ENCODE peak calls at places on chromosomes 16 and 17, in seven cellular contexts. One of them, this sample, is unnamed.

GRCh38 chr17:71632328-71632727 is 488.5 kb upstream of the SOX9 start:
- DNase-seq in thoracic aorta: no peak
- DNase-seq in fibroblast of lung: peak; percentile 30
- DNase-seq in stomach: no peak
- DNase-seq in Panc1: no peak
- DNase-seq in BJ: no peak
- DNase-seq in MG63: no peak
- DNase-seq in this sample: peak; percentile 63

GRCh38 chr16:88665148-88665547 is 2.3 kb upstream of the MVD start:
- DNase-seq in thoracic aorta: no peak
- DNase-seq in fibroblast of lung: no peak
- DNase-seq in stomach: peak; percentile 49
- DNase-seq in Panc1: no peak
- DNase-seq in BJ: no peak
- DNase-seq in MG63: no peak
- DNase-seq in this sample: no peak

GRCh38 chr16:11333696-11334095 is 11.6 kb upstream of the RMI2 start:
- DNase-seq in thoracic aorta: no peak
- DNase-seq in fibroblast of lung: no peak
- DNase-seq in stomach: no peak
- DNase-seq in Panc1: no peak
- DNase-seq in BJ: no peak
- DNase-seq in MG63: no peak
- DNase-seq in this sample: no peak

GRCh38 chr17:4074831-4075495 is 67.9 kb downstream of the ZZEF1 start:
- DNase-seq in thoracic aorta: no peak
- DNase-seq in fibroblast of lung: peak; percentile 55
- DNase-seq in stomach: no peak
- DNase-seq in Panc1: peak; percentile 33
- DNase-seq in BJ: no peak
- DNase-seq in MG63: no peak
- DNase-seq in this sample: peak; percentile 64

GRCh38 chr17:4986951-4987766 is at the start of gene CAMTA2:
- DNase-seq in thoracic aorta: peak; percentile 75
- DNase-seq in fibroblast of lung: peak; percentile 69
- DNase-seq in stomach: peak; percentile 91
- DNase-seq in Panc1: no peak
- DNase-seq in BJ: no peak
- DNase-seq in MG63: peak; percentile 78
- DNase-seq in this sample: peak; percentile 67

GRCh38 chr16:23504453-23505179 is 5.7 kb downstream of the GGA2 start:
- DNase-seq in thoracic aorta: peak; percentile 59
- DNase-seq in fibroblast of lung: peak; percentile 86
- DNase-seq in stomach: peak; percentile 46
- DNase-seq in Panc1: peak; percentile 91
- DNase-seq in BJ: peak; percentile 49
- DNase-seq in MG63: peak; percentile 94
- DNase-seq in this sample: peak; percentile 95

GRCh38 chr16:15983898-15984297 is 34.5 kb downstream of the ABCC1 start:
- DNase-seq in thoracic aorta: no peak
- DNase-seq in fibroblast of lung: peak; percentile 78
- DNase-seq in stomach: no peak
- DNase-seq in Panc1: no peak
- DNase-seq in BJ: no peak
- DNase-seq in MG63: peak; percentile 24
- DNase-seq in this sample: peak; percentile 38

GRCh38 chr16:54538241-54538640 is 251.7 kb upstream of the IRX3 start:
- DNase-seq in thoracic aorta: no peak
- DNase-seq in fibroblast of lung: no peak
- DNase-seq in stomach: no peak
- DNase-seq in Panc1: no peak
- DNase-seq in BJ: no peak
- DNase-seq in MG63: no peak
- DNase-seq in this sample: no peak

GRCh38 chr17:67546578-67547527 is 169.8 kb downstream of the PITPNC1 start:
- DNase-seq in thoracic aorta: no peak
- DNase-seq in fibroblast of lung: peak; percentile 69
- DNase-seq in stomach: peak; percentile 87
- DNase-seq in Panc1: no peak
- DNase-seq in BJ: no peak
- DNase-seq in MG63: peak; percentile 18
- DNase-seq in this sample: peak; percentile 86

GRCh38 chr17:8935194-8935593 is 30.3 kb downstream of the PIK3R5 start:
- DNase-seq in thoracic aorta: no peak
- DNase-seq in fibroblast of lung: no peak
- DNase-seq in stomach: no peak
- DNase-seq in Panc1: no peak
- DNase-seq in BJ: no peak
- DNase-seq in MG63: peak; percentile 44
- DNase-seq in this sample: peak; percentile 38

GRCh38 chr16:67384778-67385510 is 8.4 kb downstream of the TPPP3 start:
- DNase-seq in thoracic aorta: no peak
- DNase-seq in fibroblast of lung: no peak
- DNase-seq in stomach: no peak
- DNase-seq in Panc1: no peak
- DNase-seq in BJ: no peak
- DNase-seq in MG63: no peak
- DNase-seq in this sample: peak; percentile 52

GRCh38 chr16:804193-805048 is 3.9 kb upstream of the GNG13 start:
- DNase-seq in thoracic aorta: no peak
- DNase-seq in fibroblast of lung: no peak
- DNase-seq in stomach: no peak
- DNase-seq in Panc1: no peak
- DNase-seq in BJ: no peak
- DNase-seq in MG63: no peak
- DNase-seq in this sample: no peak

GRCh38 chr17:76115138-76115754 is 11.7 kb upstream of the EXOC7 start:
- DNase-seq in thoracic aorta: no peak
- DNase-seq in fibroblast of lung: no peak
- DNase-seq in stomach: no peak
- DNase-seq in Panc1: no peak
- DNase-seq in BJ: no peak
- DNase-seq in MG63: no peak
- DNase-seq in this sample: no peak

GRCh38 chr17:72296456-72296855 is 175.6 kb downstream of the SOX9 start:
- DNase-seq in thoracic aorta: no peak
- DNase-seq in fibroblast of lung: peak; percentile 31
- DNase-seq in stomach: no peak
- DNase-seq in Panc1: no peak
- DNase-seq in BJ: no peak
- DNase-seq in MG63: no peak
- DNase-seq in this sample: peak; percentile 31

GRCh38 chr17:59872351-59872750 is 20.4 kb downstream of the TUBD1 start:
- DNase-seq in thoracic aorta: no peak
- DNase-seq in fibroblast of lung: no peak
- DNase-seq in stomach: no peak
- DNase-seq in Panc1: no peak
- DNase-seq in BJ: no peak
- DNase-seq in MG63: no peak
- DNase-seq in this sample: no peak

GRCh38 chr17:35766903-35767510 is 6.3 kb downstream of the C17orf50 start:
- DNase-seq in thoracic aorta: no peak
- DNase-seq in fibroblast of lung: peak; percentile 67
- DNase-seq in stomach: peak; percentile 59
- DNase-seq in Panc1: no peak
- DNase-seq in BJ: no peak
- DNase-seq in MG63: peak; percentile 29
- DNase-seq in this sample: peak; percentile 68

GRCh38 chr16:50862818-50863672 is 121.2 kb downstream of the CYLD start:
- DNase-seq in thoracic aorta: no peak
- DNase-seq in fibroblast of lung: no peak
- DNase-seq in stomach: no peak
- DNase-seq in Panc1: no peak
- DNase-seq in BJ: no peak
- DNase-seq in MG63: no peak
- DNase-seq in this sample: no peak

GRCh38 chr16:23081675-23082119 is 67.6 kb downstream of the USP31 start:
- DNase-seq in thoracic aorta: no peak
- DNase-seq in fibroblast of lung: no peak
- DNase-seq in stomach: no peak
- DNase-seq in Panc1: no peak
- DNase-seq in BJ: peak; percentile 49
- DNase-seq in MG63: no peak
- DNase-seq in this sample: peak; percentile 13

GRCh38 chr16:76835319-76835718 is 355.7 kb upstream of the MON1B start:
- DNase-seq in thoracic aorta: no peak
- DNase-seq in fibroblast of lung: no peak
- DNase-seq in stomach: no peak
- DNase-seq in Panc1: no peak
- DNase-seq in BJ: no peak
- DNase-seq in MG63: no peak
- DNase-seq in this sample: no peak

GRCh38 chr16:76837872-76838271 is 353.1 kb upstream of the MON1B start:
- DNase-seq in thoracic aorta: no peak
- DNase-seq in fibroblast of lung: no peak
- DNase-seq in stomach: no peak
- DNase-seq in Panc1: no peak
- DNase-seq in BJ: no peak
- DNase-seq in MG63: no peak
- DNase-seq in this sample: no peak
- H3K4me3 ChIP-seq in thoracic aorta: no peak overlapping the region
- H3K4me3 ChIP-seq in fibroblast of lung: no peak overlapping the region
- H3K4me3 ChIP-seq in stomach: no peak overlapping the region
- H3K4me3 ChIP-seq in Panc1: no peak overlapping the region
- H3K4me3 ChIP-seq in BJ: no peak overlapping the region
- H3K4me3 ChIP-seq in MG63: no peak overlapping the region
- H3K4me3 ChIP-seq in this sample: no peak overlapping the region

GRCh38 chr16:30409125-30410060 is 2.0 kb downstream of the ZNF771 start:
- DNase-seq in thoracic aorta: peak; percentile 68
- DNase-seq in fibroblast of lung: peak; percentile 83
- DNase-seq in stomach: peak; percentile 93
- DNase-seq in Panc1: peak; percentile 64
- DNase-seq in BJ: peak; percentile 17
- DNase-seq in MG63: peak; percentile 87
- DNase-seq in this sample: peak; percentile 90

GRCh38 chr16:30407794-30408534 is 558 bp downstream of the ZNF771 start:
- DNase-seq in thoracic aorta: no peak
- DNase-seq in fibroblast of lung: no peak
- DNase-seq in stomach: no peak
- DNase-seq in Panc1: no peak
- DNase-seq in BJ: no peak
- DNase-seq in MG63: no peak
- DNase-seq in this sample: no peak

GRCh38 chr16:30401768-30402425 is 5.5 kb upstream of the ZNF771 start:
- DNase-seq in thoracic aorta: no peak
- DNase-seq in fibroblast of lung: no peak
- DNase-seq in stomach: no peak
- DNase-seq in Panc1: no peak
- DNase-seq in BJ: no peak
- DNase-seq in MG63: no peak
- DNase-seq in this sample: no peak

GRCh38 chr16:30406911-30407793 is at the start of gene ZNF771:
- DNase-seq in thoracic aorta: peak; percentile 76
- DNase-seq in fibroblast of lung: peak; percentile 87
- DNase-seq in stomach: peak; percentile 95
- DNase-seq in Panc1: no peak
- DNase-seq in BJ: peak; percentile 18
- DNase-seq in MG63: peak; percentile 95
- DNase-seq in this sample: peak; percentile 90
- H3K4me3 ChIP-seq in thoracic aorta: peak within 1 kb of the TSS; percentile 87
- H3K4me3 ChIP-seq in fibroblast of lung: peak within 1 kb of the TSS; percentile 82
- H3K4me3 ChIP-seq in stomach: peak within 1 kb of the TSS; percentile 77
- H3K4me3 ChIP-seq in Panc1: peak within 1 kb of the TSS; percentile 74
- H3K4me3 ChIP-seq in BJ: peak within 1 kb of the TSS; percentile 57
- H3K4me3 ChIP-seq in MG63: peak within 1 kb of the TSS; percentile 73
- H3K4me3 ChIP-seq in this sample: peak within 1 kb of the TSS; percentile 80

GRCh38 chr16:75559564-75560372 is 3.7 kb upstream of the TMEM231 start:
- DNase-seq in thoracic aorta: no peak
- DNase-seq in fibroblast of lung: peak; percentile 73
- DNase-seq in stomach: no peak
- DNase-seq in Panc1: no peak
- DNase-seq in BJ: no peak
- DNase-seq in MG63: no peak
- DNase-seq in this sample: peak; percentile 61

GRCh38 chr16:75555213-75555706 is 792 bp downstream of the TMEM231 start:
- DNase-seq in thoracic aorta: peak; percentile 52
- DNase-seq in fibroblast of lung: peak; percentile 91
- DNase-seq in stomach: peak; percentile 67
- DNase-seq in Panc1: peak; percentile 67
- DNase-seq in BJ: peak; percentile 33
- DNase-seq in MG63: peak; percentile 87
- DNase-seq in this sample: peak; percentile 93

GRCh38 chr16:75555707-75556512 is at the start of gene TMEM231:
- DNase-seq in thoracic aorta: peak; percentile 95
- DNase-seq in fibroblast of lung: peak; percentile 92
- DNase-seq in stomach: peak; percentile 97
- DNase-seq in Panc1: no peak
- DNase-seq in BJ: peak; percentile 69
- DNase-seq in MG63: peak; percentile 93
- DNase-seq in this sample: peak; percentile 94

DNA sequence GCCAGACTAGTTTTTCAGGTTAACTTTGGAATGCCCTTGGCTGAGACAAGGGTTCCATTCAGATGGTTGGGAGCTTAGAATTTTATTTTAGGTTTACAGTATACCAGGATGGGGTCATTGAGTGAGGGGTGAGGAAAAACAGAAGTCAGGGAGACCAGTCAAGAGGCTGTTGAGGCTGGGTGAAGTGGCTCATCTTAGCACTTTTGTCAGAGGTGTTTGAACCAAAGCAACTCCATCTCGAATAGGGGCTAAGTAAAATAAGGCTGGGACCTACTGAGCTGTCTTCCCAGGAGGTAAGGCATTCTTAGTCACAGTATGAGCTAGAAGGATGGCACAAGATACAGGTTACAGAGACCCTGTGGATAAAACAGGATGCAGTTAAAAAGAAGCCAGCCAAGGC is 3.0 kb upstream of the TMEM231 start:
- DNase-seq in thoracic aorta: no peak
- DNase-seq in fibroblast of lung: no peak
- DNase-seq in stomach: no peak
- DNase-seq in Panc1: no peak
- DNase-seq in BJ: no peak
- DNase-seq in MG63: no peak
- DNase-seq in this sample: no peak
- H3K4me3 ChIP-seq in thoracic aorta: no peak overlapping the region
- H3K4me3 ChIP-seq in fibroblast of lung: no peak overlapping the region
- H3K4me3 ChIP-seq in stomach: no peak overlapping the region
- H3K4me3 ChIP-seq in Panc1: no peak overlapping the region
- H3K4me3 ChIP-seq in BJ: no peak overlapping the region
- H3K4me3 ChIP-seq in MG63: no peak overlapping the region
- H3K4me3 ChIP-seq in this sample: no peak overlapping the region

GRCh38 chr16:19523559-19524355 is at the start of gene CCP110:
- DNase-seq in thoracic aorta: peak; percentile 93
- DNase-seq in fibroblast of lung: peak; percentile 96
- DNase-seq in stomach: peak; percentile 98
- DNase-seq in Panc1: peak; percentile 89
- DNase-seq in BJ: peak; percentile 77
- DNase-seq in MG63: peak; percentile 99
- DNase-seq in this sample: peak; percentile 97

GRCh38 chr16:19520861-19521331 is 1.0 kb downstream of the GDE1 start:
- DNase-seq in thoracic aorta: no peak
- DNase-seq in fibroblast of lung: peak; percentile 39
- DNase-seq in stomach: peak; percentile 34
- DNase-seq in Panc1: peak; percentile 20
- DNase-seq in BJ: no peak
- DNase-seq in MG63: no peak
- DNase-seq in this sample: peak; percentile 26

GRCh38 chr16:19523184-19523558 is 571 bp upstream of the CCP110 start:
- DNase-seq in thoracic aorta: no peak
- DNase-seq in fibroblast of lung: no peak
- DNase-seq in stomach: no peak
- DNase-seq in Panc1: no peak
- DNase-seq in BJ: no peak
- DNase-seq in MG63: no peak
- DNase-seq in this sample: no peak

GRCh38 chr16:19521471-19522368 is at the start of gene GDE1:
- DNase-seq in thoracic aorta: peak; percentile 85
- DNase-seq in fibroblast of lung: peak; percentile 85
- DNase-seq in stomach: peak; percentile 96
- DNase-seq in Panc1: peak; percentile 64
- DNase-seq in BJ: no peak
- DNase-seq in MG63: peak; percentile 94
- DNase-seq in this sample: peak; percentile 89

GRCh38 chr16:19522369-19523159 is 666 bp upstream of the GDE1 start:
- DNase-seq in thoracic aorta: no peak
- DNase-seq in fibroblast of lung: no peak
- DNase-seq in stomach: no peak
- DNase-seq in Panc1: peak; percentile 15
- DNase-seq in BJ: no peak
- DNase-seq in MG63: no peak
- DNase-seq in this sample: no peak
- H3K4me3 ChIP-seq in thoracic aorta: peak overlapping the region; percentile 83
- H3K4me3 ChIP-seq in fibroblast of lung: peak overlapping the region; percentile 89
- H3K4me3 ChIP-seq in stomach: peak overlapping the region; percentile 85
- H3K4me3 ChIP-seq in Panc1: peak overlapping the region; percentile 85
- H3K4me3 ChIP-seq in BJ: no peak overlapping the region
- H3K4me3 ChIP-seq in MG63: peak overlapping the region; percentile 83
- H3K4me3 ChIP-seq in this sample: no peak overlapping the region